ENCODE peak calls at places on chromosomes 3 and 15, in ten cellular contexts. M, F, N, O, Z, T, Y, P, X and C are unnamed samples.

GRCh38 chr3:51700403-51700802 is 6.5 kb upstream of the GRM2 start:
- DNase-seq in M (no peak), F (no peak), N (no peak), O (no peak), Z (no peak), T (no peak), Y (no peak), P (no peak), X (no peak), C (no peak)

GRCh38 chr3:150920236-150920635 is 15.0 kb upstream of the MINDY4B start:
- DNase-seq in M (no peak), F (no peak), N (peak; percentile 38), O (no peak), Z (no peak), T (no peak), Y (no peak), P (no peak), X (no peak), C (no peak)

GRCh38 chr3:13113346-13114335 is 40.4 kb upstream of the IQSEC1 start:
- DNase-seq in M (no peak), F (no peak), N (no peak), O (no peak), Z (no peak), T (peak; percentile 22), Y (no peak), P (no peak), X (no peak), C (no peak)

GRCh38 chr15:63953524-63953923 is 92.8 kb downstream of the DAPK2 start:
- DNase-seq in M (no peak), F (no peak), N (no peak), O (no peak), Z (no peak), T (no peak), Y (no peak), P (no peak), X (no peak), C (no peak)

GRCh38 chr15:39270976-39271375 is 309.9 kb upstream of the THBS1 start:
- DNase-seq in M (no peak), F (no peak), N (peak; percentile 98), O (no peak), Z (no peak), T (no peak), Y (no peak), P (no peak), X (no peak), C (no peak)

GRCh38 chr3:14490831-14491230 is 49.3 kb downstream of the GRIP2 start:
- DNase-seq in M (no peak), F (no peak), N (peak; percentile 61), O (no peak), Z (no peak), T (no peak), Y (no peak), P (no peak), X (no peak), C (no peak)

GRCh38 chr15:52183562-52184173 is 7.5 kb downstream of the GNB5 start:
- DNase-seq in M (no peak), F (no peak), N (peak; percentile 25), O (no peak), Z (no peak), T (peak; percentile 51), Y (peak; percentile 60), P (no peak), X (no peak), C (no peak)

GRCh38 chr3:76400141-76400540 is 614.8 kb upstream of the ZNF717 start:
- DNase-seq in M (no peak), F (no peak), N (no peak), O (no peak), Z (no peak), T (no peak), Y (no peak), P (no peak), X (no peak), C (no peak)

GRCh38 chr3:123749716-123750115 is 134.4 kb downstream of the MYLK start:
- DNase-seq in M (no peak), F (no peak), N (peak; percentile 88), O (peak; percentile 1), Z (no peak), T (no peak), Y (no peak), P (no peak), X (no peak), C (no peak)

GRCh38 chr3:138461696-138462295 is 27.4 kb downstream of the ESYT3 start:
- DNase-seq in M (no peak), F (no peak), N (no peak), O (no peak), Z (no peak), T (no peak), Y (no peak), P (no peak), X (no peak), C (no peak)

GRCh38 chr3:137039570-137039969 is 81.8 kb downstream of the IL20RB start:
- DNase-seq in M (no peak), F (no peak), N (no peak), O (no peak), Z (no peak), T (no peak), Y (no peak), P (no peak), X (no peak), C (no peak)

GRCh38 chr3:77606372-77606771 is 566.5 kb downstream of the ROBO2 start:
- DNase-seq in M (no peak), F (no peak), N (no peak), O (no peak), Z (no peak), T (no peak), Y (no peak), P (no peak), X (no peak), C (no peak)

GRCh38 chr3:18558526-18558925 is 133.4 kb upstream of the SATB1 start:
- DNase-seq in M (no peak), F (no peak), N (no peak), O (no peak), Z (no peak), T (no peak), Y (no peak), P (no peak), X (no peak), C (no peak)

GRCh38 chr15:87609474-87609873 is 647.1 kb downstream of the NTRK3 start:
- DNase-seq in M (no peak), F (peak; percentile 75), N (peak; percentile 89), O (no peak), Z (no peak), T (no peak), Y (no peak), P (no peak), X (no peak), C (no peak)

GRCh38 chr15:42072141-42072685 is 22.1 kb downstream of the PLA2G4D start:
- DNase-seq in M (no peak), F (no peak), N (no peak), O (no peak), Z (no peak), T (no peak), Y (no peak), P (no peak), X (no peak), C (no peak)

GRCh38 chr3:122730240-122730639 is 49.6 kb downstream of the PARP14 start:
- DNase-seq in M (no peak), F (no peak), N (peak; percentile 20), O (no peak), Z (no peak), T (no peak), Y (no peak), P (no peak), X (no peak), C (no peak)

GRCh38 chr3:65619391-65620298 is 419.1 kb downstream of the MAGI1 start:
- DNase-seq in M (no peak), F (no peak), N (peak; percentile 6), O (no peak), Z (no peak), T (no peak), Y (peak; percentile 35), P (peak; percentile 40), X (no peak), C (no peak)

GRCh38 chr3:17830786-17831185 is 88.4 kb upstream of the TBC1D5 start:
- DNase-seq in M (no peak), F (no peak), N (no peak), O (no peak), Z (no peak), T (no peak), Y (no peak), P (no peak), X (no peak), C (no peak)

GRCh38 chr15:53307952-53308624 is 451.4 kb downstream of the WDR72 start:
- DNase-seq in M (no peak), F (no peak), N (peak; percentile 2), O (no peak), Z (no peak), T (no peak), Y (no peak), P (no peak), X (no peak), C (no peak)

GRCh38 chr3:154842546-154842945 is 237.6 kb upstream of the MME start:
- DNase-seq in M (no peak), F (no peak), N (no peak), O (no peak), Z (no peak), T (no peak), Y (no peak), P (no peak), X (no peak), C (no peak)

GRCh38 chr15:78092111-78093041 is at the start of gene SH2D7:
- DNase-seq in M (no peak), F (no peak), N (no peak), O (no peak), Z (no peak), T (no peak), Y (no peak), P (no peak), X (no peak), C (peak; percentile 12)

GRCh38 chr15:90765966-90766365 is 48.8 kb downstream of the BLM start:
- DNase-seq in M (no peak), F (no peak), N (peak; percentile 31), O (no peak), Z (no peak), T (no peak), Y (no peak), P (no peak), X (no peak), C (no peak)

GRCh38 chr15:62888628-62889027 is 153.9 kb upstream of the TPM1 start:
- DNase-seq in M (no peak), F (no peak), N (no peak), O (no peak), Z (no peak), T (no peak), Y (no peak), P (no peak), X (no peak), C (no peak)

GRCh38 chr15:69658401-69658945 is 205.9 kb downstream of the RPLP1 start:
- DNase-seq in M (no peak), F (no peak), N (no peak), O (no peak), Z (no peak), T (no peak), Y (no peak), P (no peak), X (no peak), C (no peak)

GRCh38 chr3:16335772-16336621 is 71.0 kb downstream of the OXNAD1 start:
- DNase-seq in M (no peak), F (no peak), N (no peak), O (no peak), Z (no peak), T (no peak), Y (no peak), P (no peak), X (no peak), C (no peak)

GRCh38 chr3:51379746-51380330 is 5.3 kb upstream of the MANF start:
- DNase-seq in M (no peak), F (no peak), N (no peak), O (no peak), Z (no peak), T (no peak), Y (no peak), P (no peak), X (no peak), C (no peak)

GRCh38 chr3:125077864-125078263 is 22.1 kb upstream of the HEG1 start:
- DNase-seq in M (no peak), F (no peak), N (peak; percentile 30), O (no peak), Z (no peak), T (peak; percentile 62), Y (no peak), P (no peak), X (no peak), C (no peak)

GRCh38 chr3:9497821-9498565 is 55.6 kb downstream of the LHFPL4 start:
- DNase-seq in M (no peak), F (peak; percentile 82), N (peak; percentile 80), O (no peak), Z (no peak), T (no peak), Y (no peak), P (no peak), X (no peak), C (no peak)